ENCODE peak calls at places on chromosomes 7 and 10, in six cellular contexts. H, G, B, P, A and V are unnamed samples.

GRCh38 chr10:75508239-75508813 is 76.9 kb downstream of the LRMDA start:
- DNase-seq in H (no peak), G (peak), B (no peak), P (no peak), A (no peak), V (no peak)

GRCh38 chr10:5628798-5629788 is 37.3 kb downstream of the ASB13 start:
- DNase-seq in H (no peak), G (no peak), B (no peak), P (no peak), A (peak), V (peak)

GRCh38 chr10:97042081-97042480 is 143.7 kb downstream of the SLIT1 start:
- DNase-seq in H (no peak), G (no peak), B (no peak), P (no peak), A (no peak), V (no peak)

GRCh38 chr7:121126801-121127534 is 138.5 kb downstream of the CPED1 start:
- DNase-seq in H (no peak), G (no peak), B (peak), P (no peak), A (no peak), V (peak)

GRCh38 chr10:25615926-25616325 is 318.1 kb upstream of the MYO3A start:
- DNase-seq in H (no peak), G (no peak), B (no peak), P (no peak), A (no peak), V (no peak)

GRCh38 chr10:60433684-60434083 is 44.0 kb upstream of the ANK3 start:
- DNase-seq in H (no peak), G (no peak), B (no peak), P (no peak), A (no peak), V (no peak)

GRCh38 chr10:132231656-132232552 is 45.2 kb downstream of the DPYSL4 start:
- DNase-seq in H (no peak), G (no peak), B (no peak), P (peak), A (no peak), V (no peak)

GRCh38 chr10:96044686-96045085 is 1.3 kb downstream of the CCNJ start:
- DNase-seq in H (no peak), G (no peak), B (peak), P (no peak), A (no peak), V (peak)

GRCh38 chr10:99917963-99918825 is 91.6 kb downstream of the DNMBP start:
- DNase-seq in H (no peak), G (peak), B (no peak), P (no peak), A (no peak), V (peak)

GRCh38 chr10:71255817-71256660 is 43.7 kb downstream of the UNC5B start:
- DNase-seq in H (peak), G (no peak), B (no peak), P (no peak), A (no peak), V (no peak)

GRCh38 chr7:72112530-72112929 is 299.6 kb downstream of the CALN1 start:
- DNase-seq in H (no peak), G (no peak), B (no peak), P (no peak), A (no peak), V (no peak)

GRCh38 chr7:34060548-34060947 is 155.2 kb downstream of the BMPER start:
- DNase-seq in H (no peak), G (no peak), B (no peak), P (no peak), A (no peak), V (no peak)

GRCh38 chr10:117746541-117747195 is 204.1 kb downstream of the EMX2 start:
- DNase-seq in H (no peak), G (no peak), B (no peak), P (no peak), A (no peak), V (peak)

GRCh38 chr10:46555713-46556514 is 544 bp downstream of the GPRIN2 start:
- DNase-seq in H (peak), G (peak), B (no peak), P (peak), A (no peak), V (no peak)

GRCh38 chr7:51019231-51019844 is 236.6 kb upstream of the GRB10 start:
- DNase-seq in H (no peak), G (no peak), B (no peak), P (no peak), A (no peak), V (no peak)